ENCODE peak calls at places on chromosomes 16 and 17, in four cellular contexts. One of them, this sample, is unnamed.

GRCh38 chr17:68297168-68297567 is 5.9 kb downstream of the ARSG start:
- DNase-seq in WTC11: no peak
- DNase-seq in GM12878: no peak
- DNase-seq in SK-N-SH: no peak
- DNase-seq in this sample: no peak

GRCh38 chr17:57672205-57672632 is 72.9 kb downstream of the CCDC182 start:
- DNase-seq in WTC11: no peak
- DNase-seq in GM12878: no peak
- DNase-seq in SK-N-SH: peak; percentile 58
- DNase-seq in this sample: no peak

GRCh38 chr17:30597776-30598288 is 120.6 kb downstream of the GOSR1 start:
- DNase-seq in WTC11: no peak
- DNase-seq in GM12878: no peak
- DNase-seq in SK-N-SH: no peak
- DNase-seq in this sample: no peak

GRCh38 chr17:22669721-22670120 is 977.4 kb downstream of the KCNJ18 start:
- DNase-seq in WTC11: no peak
- DNase-seq in GM12878: no peak
- DNase-seq in SK-N-SH: no peak
- DNase-seq in this sample: no peak

GRCh38 chr17:32831627-32832243 is 45.2 kb downstream of the MYO1D start:
- DNase-seq in WTC11: no peak
- DNase-seq in GM12878: no peak
- DNase-seq in SK-N-SH: no peak
- DNase-seq in this sample: no peak

GRCh38 chr16:73915939-73916451 is 380.6 kb upstream of the PSMD7 start:
- DNase-seq in WTC11: no peak
- DNase-seq in GM12878: no peak
- DNase-seq in SK-N-SH: no peak
- DNase-seq in this sample: no peak

GRCh38 chr17:36504156-36504545 is 17.7 kb downstream of the ZNHIT3 start:
- DNase-seq in WTC11: no peak
- DNase-seq in GM12878: no peak
- DNase-seq in SK-N-SH: no peak
- DNase-seq in this sample: no peak

GRCh38 chr16:17194190-17194780 is 276.5 kb downstream of the XYLT1 start:
- DNase-seq in WTC11: peak; percentile 87
- DNase-seq in GM12878: no peak
- DNase-seq in SK-N-SH: peak; percentile 52
- DNase-seq in this sample: peak; percentile 72

GRCh38 chr17:66543526-66543925 is 241.1 kb downstream of the PRKCA start:
- DNase-seq in WTC11: no peak
- DNase-seq in GM12878: no peak
- DNase-seq in SK-N-SH: no peak
- DNase-seq in this sample: no peak

GRCh38 chr16:85423631-85424030 is 189.5 kb upstream of the GSE1 start:
- DNase-seq in WTC11: no peak
- DNase-seq in GM12878: no peak
- DNase-seq in SK-N-SH: no peak
- DNase-seq in this sample: no peak

GRCh38 chr17:65963179-65963578 is 228.8 kb downstream of the CEP112 start:
- DNase-seq in WTC11: no peak
- DNase-seq in GM12878: no peak
- DNase-seq in SK-N-SH: no peak
- DNase-seq in this sample: no peak

GRCh38 chr16:87996962-87997880 is 46.0 kb downstream of the BANP start:
- DNase-seq in WTC11: no peak
- DNase-seq in GM12878: no peak
- DNase-seq in SK-N-SH: no peak
- DNase-seq in this sample: no peak

GRCh38 chr17:5513610-5514009 is 27.2 kb downstream of the MIS12 start:
- DNase-seq in WTC11: no peak
- DNase-seq in GM12878: no peak
- DNase-seq in SK-N-SH: no peak
- DNase-seq in this sample: no peak

GRCh38 chr16:80300876-80301275 is 239.9 kb upstream of the DYNLRB2 start:
- DNase-seq in WTC11: no peak
- DNase-seq in GM12878: no peak
- DNase-seq in SK-N-SH: no peak
- DNase-seq in this sample: no peak

GRCh38 chr16:49499018-49499785 is 125.6 kb downstream of the C16orf78 start:
- DNase-seq in WTC11: no peak
- DNase-seq in GM12878: no peak
- DNase-seq in SK-N-SH: no peak
- DNase-seq in this sample: no peak

GRCh38 chr16:14378131-14378551 is 251.9 kb downstream of the PARN start:
- DNase-seq in WTC11: no peak
- DNase-seq in GM12878: no peak
- DNase-seq in SK-N-SH: no peak
- DNase-seq in this sample: peak; percentile 58

GRCh38 chr16:54000361-54000760 is 286.2 kb downstream of the IRX3 start:
- DNase-seq in WTC11: no peak
- DNase-seq in GM12878: no peak
- DNase-seq in SK-N-SH: no peak
- DNase-seq in this sample: no peak

GRCh38 chr16:2708290-2708639 is 11.8 kb downstream of the PRSS27 start:
- DNase-seq in WTC11: no peak
- DNase-seq in GM12878: no peak
- DNase-seq in SK-N-SH: no peak
- DNase-seq in this sample: no peak

GRCh38 chr17:19546289-19547065 is 12.8 kb downstream of the SLC47A1 start:
- DNase-seq in WTC11: peak; percentile 23
- DNase-seq in GM12878: no peak
- DNase-seq in SK-N-SH: no peak
- DNase-seq in this sample: no peak

GRCh38 chr16:78925071-78925714 is 675.3 kb downstream of the MAF start:
- DNase-seq in WTC11: peak; percentile 34
- DNase-seq in GM12878: no peak
- DNase-seq in SK-N-SH: peak; percentile 30
- DNase-seq in this sample: peak; percentile 64

GRCh38 chr16:15033309-15033707 is 22.6 kb downstream of the NTAN1 start:
- DNase-seq in WTC11: no peak
- DNase-seq in GM12878: no peak
- DNase-seq in SK-N-SH: peak; percentile 72
- DNase-seq in this sample: no peak

GRCh38 chr16:89904606-89905510 is 13.8 kb upstream of the MC1R start:
- DNase-seq in WTC11: no peak
- DNase-seq in GM12878: no peak
- DNase-seq in SK-N-SH: no peak
- DNase-seq in this sample: no peak

GRCh38 chr17:82939213-82940030 is 99.6 kb upstream of the ZNF750 start:
- DNase-seq in WTC11: peak; percentile 3
- DNase-seq in GM12878: no peak
- DNase-seq in SK-N-SH: no peak
- DNase-seq in this sample: no peak

GRCh38 chr17:18968945-18969887 is 17.3 kb downstream of the SLC5A10 start:
- DNase-seq in WTC11: no peak
- DNase-seq in GM12878: no peak
- DNase-seq in SK-N-SH: no peak
- DNase-seq in this sample: peak; percentile 37

GRCh38 chr17:62739666-62740065 is 68.4 kb downstream of the MARCHF10 start:
- DNase-seq in WTC11: no peak
- DNase-seq in GM12878: no peak
- DNase-seq in SK-N-SH: no peak
- DNase-seq in this sample: no peak

GRCh38 chr16:65012357-65012756 is 109.5 kb downstream of the CDH11 start:
- DNase-seq in WTC11: no peak
- DNase-seq in GM12878: no peak
- DNase-seq in SK-N-SH: no peak
- DNase-seq in this sample: no peak

GRCh38 chr17:72361892-72362291 is 241.1 kb downstream of the SOX9 start:
- DNase-seq in WTC11: no peak
- DNase-seq in GM12878: no peak
- DNase-seq in SK-N-SH: no peak
- DNase-seq in this sample: no peak

GRCh38 chr17:6923385-6923784 is 72.5 kb upstream of the ALOX12 start:
- DNase-seq in WTC11: no peak
- DNase-seq in GM12878: no peak
- DNase-seq in SK-N-SH: no peak
- DNase-seq in this sample: no peak

GRCh38 chr16:50644730-50645129 is 36.4 kb downstream of the SNX20 start:
- DNase-seq in WTC11: peak; percentile 35
- DNase-seq in GM12878: no peak
- DNase-seq in SK-N-SH: peak; percentile 61
- DNase-seq in this sample: no peak

GRCh38 chr17:63150994-63151464 is 185.0 kb downstream of the TANC2 start:
- DNase-seq in WTC11: no peak
- DNase-seq in GM12878: no peak
- DNase-seq in SK-N-SH: peak; percentile 40
- DNase-seq in this sample: no peak

GRCh38 chr17:57895382-57896060 is 45.7 kb upstream of the MRPS23 start:
- DNase-seq in WTC11: no peak
- DNase-seq in GM12878: no peak
- DNase-seq in SK-N-SH: no peak
- DNase-seq in this sample: no peak

GRCh38 chr16:71626858-71627213 is 852 bp downstream of the MARVELD3 start:
- DNase-seq in WTC11: peak; percentile 70
- DNase-seq in GM12878: no peak
- DNase-seq in SK-N-SH: no peak
- DNase-seq in this sample: no peak

GRCh38 chr17:65730711-65731169 is 169.3 kb upstream of the AXIN2 start:
- DNase-seq in WTC11: no peak
- DNase-seq in GM12878: no peak
- DNase-seq in SK-N-SH: no peak
- DNase-seq in this sample: no peak

GRCh38 chr16:17225551-17225950 is 245.2 kb downstream of the XYLT1 start:
- DNase-seq in WTC11: no peak
- DNase-seq in GM12878: no peak
- DNase-seq in SK-N-SH: no peak
- DNase-seq in this sample: no peak

GRCh38 chr16:88548131-88548874 is 21.9 kb upstream of the ZC3H18 start:
- DNase-seq in WTC11: no peak
- DNase-seq in GM12878: no peak
- DNase-seq in SK-N-SH: peak; percentile 37
- DNase-seq in this sample: no peak

GRCh38 chr17:73650147-73650546 is 5.9 kb upstream of the SDK2 start:
- DNase-seq in WTC11: peak; percentile 52
- DNase-seq in GM12878: no peak
- DNase-seq in SK-N-SH: peak; percentile 63
- DNase-seq in this sample: no peak

DNA sequence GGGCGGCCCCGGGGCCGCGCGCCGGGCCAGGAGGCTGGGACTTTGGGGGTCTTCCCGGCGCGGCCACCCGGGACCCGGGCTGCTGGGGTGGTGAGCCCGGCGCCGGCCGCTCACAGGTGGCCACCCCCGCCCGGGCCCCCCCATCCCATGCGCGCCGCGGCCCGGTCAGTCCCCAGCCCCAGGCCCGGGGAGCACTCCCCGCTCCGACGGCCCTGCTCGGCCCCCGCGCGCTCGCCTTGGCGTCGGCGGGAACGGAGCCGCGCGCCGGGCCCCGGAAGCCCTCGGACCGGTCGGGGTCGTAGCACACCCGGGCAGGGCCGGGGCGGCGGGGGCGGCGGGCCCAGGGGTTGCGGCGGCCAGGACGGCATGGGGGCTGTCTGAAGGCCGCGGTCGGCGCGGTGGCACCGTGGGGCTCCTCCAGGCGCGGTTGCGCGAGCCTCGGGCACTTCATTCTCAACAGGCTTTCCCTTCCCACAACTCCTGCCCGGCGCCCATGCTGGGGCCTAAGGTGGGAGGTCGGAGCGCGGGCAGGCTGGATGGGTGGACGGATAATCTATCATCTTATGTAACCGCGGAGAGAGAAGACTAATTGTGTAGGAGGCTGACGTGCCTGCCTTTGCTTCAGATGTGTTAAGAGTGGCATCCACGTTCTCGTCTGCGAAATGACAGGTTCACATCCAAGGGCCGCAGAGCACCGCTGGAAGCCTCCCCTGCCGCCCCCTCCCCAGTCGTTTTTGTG is 607 bp downstream of the BAIAP2 start:
- DNase-seq in WTC11: no peak
- DNase-seq in GM12878: no peak
- DNase-seq in SK-N-SH: no peak
- DNase-seq in this sample: peak; percentile 79
- TF ChIP-seq USF1 in WTC11: no peak
- TF ChIP-seq USF1 in GM12878: no peak
- TF ChIP-seq USF1 in SK-N-SH: no peak
- TF ChIP-seq USF1 in this sample: no peak

GRCh38 chr17:74768069-74768762 is 7.9 kb downstream of the NAT9 start:
- DNase-seq in WTC11: no peak
- DNase-seq in GM12878: no peak
- DNase-seq in SK-N-SH: peak; percentile 52
- DNase-seq in this sample: no peak
- TF ChIP-seq USF1 in WTC11: no peak
- TF ChIP-seq USF1 in GM12878: no peak
- TF ChIP-seq USF1 in SK-N-SH: peak; percentile 82
- TF ChIP-seq USF1 in this sample: no peak

DNA sequence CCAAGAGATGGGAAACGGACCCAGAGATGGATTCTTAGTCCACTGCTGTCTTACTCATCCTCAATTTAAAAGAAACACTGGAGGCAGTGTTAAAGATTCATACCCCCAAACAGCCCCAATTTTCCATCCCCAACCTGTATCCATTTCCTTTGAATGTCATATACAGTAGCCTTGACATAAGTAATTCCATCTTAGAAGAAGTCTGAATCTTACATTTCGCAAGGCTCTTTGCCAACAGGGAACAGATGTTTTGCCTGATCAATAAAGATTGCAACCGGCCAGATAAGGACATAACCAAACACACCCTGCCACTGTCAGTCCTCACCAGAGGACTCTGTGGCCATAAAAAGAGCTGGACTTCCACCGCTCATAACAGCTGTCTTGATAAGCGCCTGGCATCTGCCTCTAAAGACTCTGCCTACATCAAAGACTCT is 59.1 kb upstream of the MED9 start:
- DNase-seq in WTC11: no peak
- DNase-seq in GM12878: no peak
- DNase-seq in SK-N-SH: no peak
- DNase-seq in this sample: peak; percentile 71
- TF ChIP-seq USF1 in WTC11: no peak
- TF ChIP-seq USF1 in GM12878: no peak
- TF ChIP-seq USF1 in SK-N-SH: no peak
- TF ChIP-seq USF1 in this sample: no peak

GRCh38 chr16:86520317-86521210 is 10.2 kb downstream of the FOXF1 start:
- DNase-seq in WTC11: no peak
- DNase-seq in GM12878: no peak
- DNase-seq in SK-N-SH: no peak
- DNase-seq in this sample: peak; percentile 49
- TF ChIP-seq USF1 in WTC11: no peak
- TF ChIP-seq USF1 in GM12878: no peak
- TF ChIP-seq USF1 in SK-N-SH: no peak
- TF ChIP-seq USF1 in this sample: peak; percentile 70

GRCh38 chr16:9798952-9799590 is 383.2 kb downstream of the GRIN2A start:
- DNase-seq in WTC11: no peak
- DNase-seq in GM12878: no peak
- DNase-seq in SK-N-SH: no peak
- DNase-seq in this sample: no peak

GRCh38 chr16:9800180-9800738 is 382.0 kb downstream of the GRIN2A start:
- DNase-seq in WTC11: no peak
- DNase-seq in GM12878: no peak
- DNase-seq in SK-N-SH: no peak
- DNase-seq in this sample: no peak

GRCh38 chr16:9793623-9794022 is 388.6 kb downstream of the GRIN2A start:
- DNase-seq in WTC11: no peak
- DNase-seq in GM12878: no peak
- DNase-seq in SK-N-SH: no peak
- DNase-seq in this sample: no peak

GRCh38 chr16:9798474-9798873 is 383.8 kb downstream of the GRIN2A start:
- DNase-seq in WTC11: no peak
- DNase-seq in GM12878: no peak
- DNase-seq in SK-N-SH: no peak
- DNase-seq in this sample: no peak

GRCh38 chr16:9797306-9797705 is 384.9 kb downstream of the GRIN2A start:
- DNase-seq in WTC11: no peak
- DNase-seq in GM12878: no peak
- DNase-seq in SK-N-SH: no peak
- DNase-seq in this sample: no peak
- TF ChIP-seq USF1 in WTC11: no peak
- TF ChIP-seq USF1 in GM12878: no peak
- TF ChIP-seq USF1 in SK-N-SH: no peak
- TF ChIP-seq USF1 in this sample: no peak